ENCODE peak calls at places on chromosomes 3 and 15, in eight cellular contexts. Y is heart left ventricle, F is stomach, N is body of pancreas, R is H54, G is endothelial cell of umbilical vein, V is ovary, S is uterus. M is an unnamed sample.

GRCh38 chr3:155912574-155913190 is 42.2 kb downstream of the GMPS start:
- DNase-seq in N (no peak), F (no peak), V (no peak), G (no peak), S (no peak), R (no peak), Y (no peak), M (no peak)

GRCh38 chr3:39096775-39097174 is 10.7 kb downstream of the GORASP1 start:
- DNase-seq in G (no peak), F (no peak), S (no peak), N (peak; percentile 50), Y (no peak), R (no peak), V (no peak), M (no peak)

GRCh38 chr3:187926620-187927019 is 181.4 kb upstream of the BCL6 start:
- DNase-seq in N (no peak), Y (no peak), S (no peak), R (no peak), G (no peak), V (no peak), F (no peak), M (no peak)

GRCh38 chr3:112773864-112774263 is 72.8 kb downstream of the CD200R1L start:
- DNase-seq in R (no peak), G (no peak), V (no peak), S (no peak), N (no peak), F (peak; percentile 46), Y (no peak), M (no peak)

GRCh38 chr3:8239718-8240698 is 261.6 kb upstream of the LMCD1 start:
- DNase-seq in R (peak; percentile 5), N (peak; percentile 24), V (no peak), G (peak; percentile 62), F (no peak), S (no peak), Y (peak; percentile 12), M (no peak)

GRCh38 chr3:102038477-102039142 is 189.3 kb downstream of the NFKBIZ start:
- DNase-seq in G (no peak), R (no peak), V (no peak), Y (no peak), S (no peak), N (no peak), F (no peak), M (no peak)

GRCh38 chr3:159987291-159987711 is 1.3 kb upstream of the IL12A start:
- DNase-seq in Y (no peak), F (no peak), G (no peak), R (no peak), S (no peak), V (no peak), N (no peak), M (no peak)

GRCh38 chr3:119219069-119219468 is 21.6 kb downstream of the B4GALT4 start:
- DNase-seq in N (no peak), G (no peak), V (no peak), R (no peak), Y (no peak), S (no peak), F (no peak), M (peak; percentile 30)

GRCh38 chr3:194584866-194585265 is 48.4 kb downstream of the TMEM44 start:
- DNase-seq in Y (no peak), G (peak; percentile 92), S (no peak), R (no peak), V (no peak), N (no peak), F (no peak), M (no peak)

GRCh38 chr3:184362668-184363540 is 1.4 kb downstream of the POLR2H start:
- DNase-seq in S (peak; percentile 96), R (peak; percentile 96), N (peak; percentile 98), Y (peak; percentile 95), V (peak; percentile 96), G (peak; percentile 96), F (peak; percentile 98), M (peak; percentile 99)

DNA sequence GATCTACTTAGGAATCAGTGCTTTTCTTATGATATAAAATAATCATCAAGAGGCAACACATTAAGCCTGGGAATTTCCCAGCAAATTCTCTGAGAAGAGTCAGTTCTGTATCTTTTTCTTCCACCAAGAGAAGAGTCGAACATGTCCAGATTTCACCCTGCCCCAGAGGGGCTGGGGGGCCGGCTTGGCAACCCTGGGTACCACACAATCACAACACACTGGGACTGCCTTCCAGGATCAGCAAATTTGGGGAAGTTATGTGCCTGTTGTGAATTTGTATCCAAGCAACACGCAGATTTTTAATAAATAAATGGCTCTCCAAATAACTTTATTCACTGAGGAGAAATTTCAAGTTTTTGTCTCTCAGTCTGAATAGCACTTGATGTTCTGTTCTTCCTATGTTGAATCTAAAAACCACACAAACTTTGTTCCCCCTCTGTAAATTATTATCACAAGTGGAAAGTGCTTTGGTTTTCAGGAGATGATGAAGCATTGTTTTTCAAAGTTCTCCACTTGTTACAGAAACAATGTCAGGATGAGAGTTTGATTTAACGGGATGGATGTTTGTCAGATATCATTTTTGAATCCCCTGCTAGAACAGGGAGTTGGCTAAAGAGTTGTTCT is 357.2 kb downstream of the ZNF385D start:
- DNase-seq in Y (no peak), V (no peak), R (no peak), S (no peak), F (no peak), N (no peak), G (no peak), M (no peak)
- TF ChIP-seq POLR2A in Y (no peak), V (no peak), R (no peak), S (no peak), F (no peak), N (no peak), G (no peak), M (no peak)

DNA sequence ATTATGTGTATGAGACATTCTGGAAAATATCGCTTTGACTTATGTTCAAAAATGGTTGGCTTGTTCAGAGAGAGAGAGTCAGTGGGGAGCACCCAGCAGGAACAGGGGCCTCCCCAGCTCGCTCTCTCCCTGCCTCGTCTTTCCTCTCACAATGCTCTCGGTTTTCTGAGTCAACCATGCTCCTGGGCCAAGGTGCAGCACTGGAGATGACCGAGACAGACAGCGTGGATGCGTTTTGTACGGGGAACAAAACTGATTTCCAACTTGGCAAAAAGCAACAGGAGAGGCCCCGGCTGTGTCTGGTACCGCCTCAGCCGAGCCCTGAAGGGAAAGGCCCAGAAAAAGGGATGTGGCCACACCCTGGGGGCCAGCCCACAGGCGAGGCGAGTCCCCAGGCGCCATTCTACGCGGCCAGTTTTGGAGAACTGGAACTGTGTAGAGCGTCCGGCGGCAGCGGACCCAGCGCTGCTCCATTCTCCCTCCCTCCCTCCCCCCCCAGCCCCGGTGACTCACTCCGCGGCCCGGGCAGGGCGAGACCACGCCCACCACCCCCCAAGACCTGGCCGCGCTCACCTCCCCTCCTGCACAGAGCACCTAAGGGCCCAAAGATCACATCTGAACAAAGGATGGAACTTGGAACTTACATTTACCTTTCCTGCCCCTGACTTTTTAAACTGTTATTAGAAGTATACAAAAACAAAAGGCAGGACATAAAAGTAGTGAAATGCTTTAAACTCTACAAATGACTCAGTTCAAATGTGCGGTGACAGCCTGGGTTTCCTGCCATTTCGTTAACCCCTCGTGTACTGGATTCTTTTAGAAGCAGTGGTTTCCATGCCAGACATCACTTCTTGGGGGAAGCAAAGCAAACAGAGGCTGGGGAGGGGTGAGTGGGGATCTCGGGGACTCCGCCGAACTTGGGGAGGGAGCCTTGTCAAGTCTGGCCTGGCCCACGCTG is 12.7 kb downstream of the ATP10A start:
- DNase-seq in Y (peak; percentile 74), V (peak; percentile 20), R (no peak), G (no peak), N (peak; percentile 68), S (peak; percentile 66), F (peak; percentile 52), M (peak; percentile 66)
- TF ChIP-seq POLR2A in Y (no peak), V (peak; percentile 21), R (no peak), G (no peak), N (peak; percentile 9), S (no peak), F (no peak), M (no peak)

DNA sequence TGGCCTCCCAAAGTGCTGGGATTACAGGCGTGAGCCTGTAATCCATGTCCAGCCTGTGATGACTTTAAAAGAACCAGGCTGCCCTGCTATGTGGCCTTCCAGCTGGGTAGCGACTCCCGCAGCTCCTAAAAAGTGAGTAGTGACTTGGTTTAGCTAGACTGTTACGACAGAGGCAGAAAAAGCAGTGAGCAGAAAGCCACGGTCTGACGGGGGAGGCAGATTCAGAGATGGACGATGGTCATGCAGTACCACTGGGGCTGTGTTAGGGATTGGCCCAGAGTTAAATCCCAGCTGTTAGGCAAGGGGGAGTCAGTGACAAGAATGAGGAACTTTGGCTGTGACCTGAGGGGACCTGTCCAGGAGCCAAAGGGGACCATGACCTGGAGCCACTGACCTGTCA is 3.1 kb upstream of the RPL29 start:
- DNase-seq in F (no peak), G (no peak), R (no peak), Y (no peak), N (no peak), S (no peak), V (no peak), M (no peak)
- TF ChIP-seq POLR2A in F (no peak), G (no peak), R (no peak), Y (no peak), N (no peak), S (no peak), V (no peak), M (no peak)

GRCh38 chr3:33440328-33440577 is at the start of gene UBP1:
- DNase-seq in G (no peak), V (no peak), F (peak; percentile 100), R (no peak), Y (no peak), S (no peak), N (peak; percentile 100), M (peak; percentile 100)
- TF ChIP-seq POLR2A in G (no peak), V (no peak), F (peak; percentile 58), R (peak; percentile 97), Y (no peak), S (no peak), N (no peak), M (no peak)

GRCh38 chr15:74400915-74401757 is 32.6 kb downstream of the SEMA7A start:
- DNase-seq in S (no peak), R (no peak), V (no peak), N (no peak), G (no peak), F (no peak), Y (no peak), M (no peak)
- TF ChIP-seq POLR2A in S (no peak), R (no peak), V (no peak), N (no peak), G (no peak), F (no peak), Y (no peak), M (no peak)

M was measured in Peyer's patch.